ENCODE peak calls at places on chromosomes 6 and 20, in six cellular contexts. One of them, this sample, is unnamed.

GRCh38 chr20:33081411-33082154 is 2.1 kb downstream of the BPIFB4 start:
- DNase-seq in mesendoderm: no peak
- DNase-seq in upper lobe of right lung: no peak
- DNase-seq in right lobe of liver: no peak
- DNase-seq in effector memory CD4-positive, alpha-beta T cell: no peak
- DNase-seq in CD4-positive, CD25-positive, alpha-beta regulatory T cell: no peak
- DNase-seq in this sample: no peak

GRCh38 chr20:49843770-49844169 is 31.1 kb downstream of the SLC9A8 start:
- DNase-seq in mesendoderm: no peak
- DNase-seq in upper lobe of right lung: no peak
- DNase-seq in right lobe of liver: no peak
- DNase-seq in effector memory CD4-positive, alpha-beta T cell: no peak
- DNase-seq in CD4-positive, CD25-positive, alpha-beta regulatory T cell: no peak
- DNase-seq in this sample: no peak

GRCh38 chr6:161228911-161229591 is 44.8 kb downstream of the AGPAT4 start:
- DNase-seq in mesendoderm: peak
- DNase-seq in upper lobe of right lung: no peak
- DNase-seq in right lobe of liver: no peak
- DNase-seq in effector memory CD4-positive, alpha-beta T cell: no peak
- DNase-seq in CD4-positive, CD25-positive, alpha-beta regulatory T cell: no peak
- DNase-seq in this sample: no peak

GRCh38 chr20:11267131-11267761 is 593.4 kb upstream of the JAG1 start:
- DNase-seq in mesendoderm: peak
- DNase-seq in upper lobe of right lung: no peak
- DNase-seq in right lobe of liver: no peak
- DNase-seq in effector memory CD4-positive, alpha-beta T cell: no peak
- DNase-seq in CD4-positive, CD25-positive, alpha-beta regulatory T cell: no peak
- DNase-seq in this sample: peak

GRCh38 chr20:16189371-16189770 is 383.9 kb downstream of the KIF16B start:
- DNase-seq in mesendoderm: peak
- DNase-seq in upper lobe of right lung: no peak
- DNase-seq in right lobe of liver: no peak
- DNase-seq in effector memory CD4-positive, alpha-beta T cell: no peak
- DNase-seq in CD4-positive, CD25-positive, alpha-beta regulatory T cell: no peak
- DNase-seq in this sample: no peak

GRCh38 chr6:130593948-130594347 is 228.1 kb downstream of the TMEM200A start:
- DNase-seq in mesendoderm: no peak
- DNase-seq in upper lobe of right lung: no peak
- DNase-seq in right lobe of liver: no peak
- DNase-seq in effector memory CD4-positive, alpha-beta T cell: no peak
- DNase-seq in CD4-positive, CD25-positive, alpha-beta regulatory T cell: no peak
- DNase-seq in this sample: no peak

GRCh38 chr6:30483677-30484279 is 5.5 kb upstream of the HLA-E start:
- DNase-seq in mesendoderm: peak
- DNase-seq in upper lobe of right lung: no peak
- DNase-seq in right lobe of liver: no peak
- DNase-seq in effector memory CD4-positive, alpha-beta T cell: no peak
- DNase-seq in CD4-positive, CD25-positive, alpha-beta regulatory T cell: peak
- DNase-seq in this sample: no peak

GRCh38 chr6:138590796-138591709 is 91.8 kb upstream of the NHSL1 start:
- DNase-seq in mesendoderm: peak
- DNase-seq in upper lobe of right lung: no peak
- DNase-seq in right lobe of liver: peak
- DNase-seq in effector memory CD4-positive, alpha-beta T cell: no peak
- DNase-seq in CD4-positive, CD25-positive, alpha-beta regulatory T cell: peak
- DNase-seq in this sample: peak

GRCh38 chr20:43541214-43541613 is 17.6 kb upstream of the SGK2 start:
- DNase-seq in mesendoderm: no peak
- DNase-seq in upper lobe of right lung: no peak
- DNase-seq in right lobe of liver: no peak
- DNase-seq in effector memory CD4-positive, alpha-beta T cell: no peak
- DNase-seq in CD4-positive, CD25-positive, alpha-beta regulatory T cell: no peak
- DNase-seq in this sample: no peak

GRCh38 chr6:43584892-43585570 is 9.0 kb downstream of the POLH start:
- DNase-seq in mesendoderm: no peak
- DNase-seq in upper lobe of right lung: no peak
- DNase-seq in right lobe of liver: no peak
- DNase-seq in effector memory CD4-positive, alpha-beta T cell: no peak
- DNase-seq in CD4-positive, CD25-positive, alpha-beta regulatory T cell: peak
- DNase-seq in this sample: no peak

GRCh38 chr20:38446441-38447209 is 11.5 kb upstream of the SNHG17 start:
- DNase-seq in mesendoderm: peak
- DNase-seq in upper lobe of right lung: peak
- DNase-seq in right lobe of liver: peak
- DNase-seq in effector memory CD4-positive, alpha-beta T cell: peak
- DNase-seq in CD4-positive, CD25-positive, alpha-beta regulatory T cell: peak
- DNase-seq in this sample: peak

GRCh38 chr20:38447251-38447661 is 12.1 kb upstream of the SNHG17 start:
- DNase-seq in mesendoderm: no peak
- DNase-seq in upper lobe of right lung: no peak
- DNase-seq in right lobe of liver: no peak
- DNase-seq in effector memory CD4-positive, alpha-beta T cell: no peak
- DNase-seq in CD4-positive, CD25-positive, alpha-beta regulatory T cell: no peak
- DNase-seq in this sample: no peak

GRCh38 chr20:38447931-38448675 is 13.0 kb upstream of the SNHG17 start:
- DNase-seq in mesendoderm: peak
- DNase-seq in upper lobe of right lung: no peak
- DNase-seq in right lobe of liver: peak
- DNase-seq in effector memory CD4-positive, alpha-beta T cell: no peak
- DNase-seq in CD4-positive, CD25-positive, alpha-beta regulatory T cell: no peak
- DNase-seq in this sample: no peak

GRCh38 chr20:38445402-38445801 is 10.3 kb upstream of the SNHG17 start:
- DNase-seq in mesendoderm: no peak
- DNase-seq in upper lobe of right lung: no peak
- DNase-seq in right lobe of liver: no peak
- DNase-seq in effector memory CD4-positive, alpha-beta T cell: no peak
- DNase-seq in CD4-positive, CD25-positive, alpha-beta regulatory T cell: no peak
- DNase-seq in this sample: no peak

DNA sequence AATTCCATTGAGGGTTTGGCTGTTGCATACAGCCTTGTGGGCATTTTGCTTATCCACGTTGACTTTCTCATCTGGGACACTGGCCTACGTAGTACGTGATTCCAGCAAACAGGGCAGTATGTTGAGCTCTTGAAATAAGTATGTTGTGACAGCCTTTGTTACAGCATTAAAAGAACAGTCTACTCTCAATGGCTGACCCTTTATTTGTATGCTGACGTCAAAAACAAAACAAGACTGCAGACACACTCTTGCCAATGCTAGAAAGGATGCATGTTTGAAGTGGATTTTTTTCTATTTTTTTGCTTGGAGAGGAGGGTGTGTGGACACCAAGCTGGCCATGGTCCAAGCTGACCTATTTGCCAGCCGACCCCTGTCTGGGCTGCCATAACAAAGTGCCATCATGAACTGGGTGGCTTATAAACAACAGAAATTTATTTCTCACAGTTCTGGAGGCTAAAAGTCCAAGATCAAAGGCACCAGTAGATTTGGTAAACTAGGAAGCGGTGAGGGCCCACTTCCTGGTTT is 10.8 kb upstream of the SNHG17 start:
- DNase-seq in mesendoderm: no peak
- DNase-seq in upper lobe of right lung: no peak
- DNase-seq in right lobe of liver: no peak
- DNase-seq in effector memory CD4-positive, alpha-beta T cell: no peak
- DNase-seq in CD4-positive, CD25-positive, alpha-beta regulatory T cell: no peak
- DNase-seq in this sample: no peak
- H3K27ac ChIP-seq in mesendoderm: no peak
- H3K27ac ChIP-seq in upper lobe of right lung: peak
- H3K27ac ChIP-seq in right lobe of liver: no peak
- H3K27ac ChIP-seq in effector memory CD4-positive, alpha-beta T cell: no peak
- H3K27ac ChIP-seq in CD4-positive, CD25-positive, alpha-beta regulatory T cell: peak
- H3K27ac ChIP-seq in this sample: no peak

DNA sequence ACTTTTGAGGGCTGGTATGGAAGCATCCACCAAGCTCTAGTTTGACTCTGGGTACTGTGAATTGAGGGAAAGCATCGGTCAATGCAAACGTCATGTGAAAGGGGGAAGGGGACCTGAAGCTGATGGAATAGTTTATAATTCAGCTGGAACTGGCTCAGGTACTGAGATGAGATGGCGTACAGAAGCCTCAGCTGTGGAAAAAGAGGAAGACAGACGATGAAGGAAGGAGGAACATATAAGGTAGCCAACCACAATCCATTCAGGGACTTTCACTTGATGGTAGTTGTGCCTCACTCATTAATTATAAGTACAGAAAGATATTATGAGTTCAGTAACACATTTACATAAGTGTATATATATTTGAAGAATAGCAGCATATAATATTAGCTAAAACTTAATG is 2.7 kb downstream of the CALHM5 start:
- DNase-seq in mesendoderm: no peak
- DNase-seq in upper lobe of right lung: no peak
- DNase-seq in right lobe of liver: no peak
- DNase-seq in effector memory CD4-positive, alpha-beta T cell: no peak
- DNase-seq in CD4-positive, CD25-positive, alpha-beta regulatory T cell: no peak
- DNase-seq in this sample: no peak
- H3K4me3 ChIP-seq in mesendoderm: no peak
- H3K4me3 ChIP-seq in upper lobe of right lung: no peak
- H3K4me3 ChIP-seq in right lobe of liver: no peak
- H3K4me3 ChIP-seq in effector memory CD4-positive, alpha-beta T cell: no peak
- H3K4me3 ChIP-seq in CD4-positive, CD25-positive, alpha-beta regulatory T cell: no peak
- H3K4me3 ChIP-seq in this sample: no peak

GRCh38 chr6:10554826-10555225 is 33.7 kb downstream of the GCNT2 start:
- DNase-seq in mesendoderm: no peak
- DNase-seq in upper lobe of right lung: no peak
- DNase-seq in right lobe of liver: no peak
- DNase-seq in effector memory CD4-positive, alpha-beta T cell: no peak
- DNase-seq in CD4-positive, CD25-positive, alpha-beta regulatory T cell: no peak
- DNase-seq in this sample: no peak

GRCh38 chr6:10557886-10558285 is 36.7 kb downstream of the GCNT2 start:
- DNase-seq in mesendoderm: no peak
- DNase-seq in upper lobe of right lung: no peak
- DNase-seq in right lobe of liver: no peak
- DNase-seq in effector memory CD4-positive, alpha-beta T cell: no peak
- DNase-seq in CD4-positive, CD25-positive, alpha-beta regulatory T cell: no peak
- DNase-seq in this sample: no peak

GRCh38 chr6:10558575-10558974 is 37.4 kb downstream of the GCNT2 start:
- DNase-seq in mesendoderm: peak
- DNase-seq in upper lobe of right lung: no peak
- DNase-seq in right lobe of liver: no peak
- DNase-seq in effector memory CD4-positive, alpha-beta T cell: no peak
- DNase-seq in CD4-positive, CD25-positive, alpha-beta regulatory T cell: no peak
- DNase-seq in this sample: no peak

GRCh38 chr6:10555625-10556309 is 34.6 kb downstream of the GCNT2 start:
- DNase-seq in mesendoderm: peak
- DNase-seq in upper lobe of right lung: no peak
- DNase-seq in right lobe of liver: peak
- DNase-seq in effector memory CD4-positive, alpha-beta T cell: no peak
- DNase-seq in CD4-positive, CD25-positive, alpha-beta regulatory T cell: no peak
- DNase-seq in this sample: peak

GRCh38 chr6:10556496-10557391 is 35.6 kb downstream of the GCNT2 start:
- DNase-seq in mesendoderm: no peak
- DNase-seq in upper lobe of right lung: no peak
- DNase-seq in right lobe of liver: no peak
- DNase-seq in effector memory CD4-positive, alpha-beta T cell: no peak
- DNase-seq in CD4-positive, CD25-positive, alpha-beta regulatory T cell: no peak
- DNase-seq in this sample: no peak
- H3K27ac ChIP-seq in mesendoderm: no peak
- H3K27ac ChIP-seq in upper lobe of right lung: no peak
- H3K27ac ChIP-seq in right lobe of liver: peak
- H3K27ac ChIP-seq in effector memory CD4-positive, alpha-beta T cell: no peak
- H3K27ac ChIP-seq in CD4-positive, CD25-positive, alpha-beta regulatory T cell: no peak
- H3K27ac ChIP-seq in this sample: no peak

GRCh38 chr6:34530753-34531365 is 25.3 kb downstream of the SPDEF start:
- DNase-seq in mesendoderm: no peak
- DNase-seq in upper lobe of right lung: no peak
- DNase-seq in right lobe of liver: no peak
- DNase-seq in effector memory CD4-positive, alpha-beta T cell: no peak
- DNase-seq in CD4-positive, CD25-positive, alpha-beta regulatory T cell: no peak
- DNase-seq in this sample: peak
- H3K4me3 ChIP-seq in mesendoderm: no peak
- H3K4me3 ChIP-seq in upper lobe of right lung: no peak
- H3K4me3 ChIP-seq in right lobe of liver: no peak
- H3K4me3 ChIP-seq in effector memory CD4-positive, alpha-beta T cell: no peak
- H3K4me3 ChIP-seq in CD4-positive, CD25-positive, alpha-beta regulatory T cell: no peak
- H3K4me3 ChIP-seq in this sample: no peak

GRCh38 chr6:4010035-4010434 is 68.9 kb downstream of the FAM217A start:
- DNase-seq in mesendoderm: no peak
- DNase-seq in upper lobe of right lung: no peak
- DNase-seq in right lobe of liver: no peak
- DNase-seq in effector memory CD4-positive, alpha-beta T cell: no peak
- DNase-seq in CD4-positive, CD25-positive, alpha-beta regulatory T cell: no peak
- DNase-seq in this sample: no peak

GRCh38 chr6:4009486-4009885 is 69.5 kb downstream of the FAM217A start:
- DNase-seq in mesendoderm: no peak
- DNase-seq in upper lobe of right lung: no peak
- DNase-seq in right lobe of liver: no peak
- DNase-seq in effector memory CD4-positive, alpha-beta T cell: no peak
- DNase-seq in CD4-positive, CD25-positive, alpha-beta regulatory T cell: no peak
- DNase-seq in this sample: no peak

GRCh38 chr6:4004249-4004648 is 74.7 kb downstream of the FAM217A start:
- DNase-seq in mesendoderm: peak
- DNase-seq in upper lobe of right lung: no peak
- DNase-seq in right lobe of liver: no peak
- DNase-seq in effector memory CD4-positive, alpha-beta T cell: no peak
- DNase-seq in CD4-positive, CD25-positive, alpha-beta regulatory T cell: no peak
- DNase-seq in this sample: no peak

GRCh38 chr6:4010682-4011081 is 68.3 kb downstream of the FAM217A start:
- DNase-seq in mesendoderm: no peak
- DNase-seq in upper lobe of right lung: no peak
- DNase-seq in right lobe of liver: no peak
- DNase-seq in effector memory CD4-positive, alpha-beta T cell: no peak
- DNase-seq in CD4-positive, CD25-positive, alpha-beta regulatory T cell: no peak
- DNase-seq in this sample: no peak

GRCh38 chr6:4008324-4009047 is 70.5 kb downstream of the FAM217A start:
- DNase-seq in mesendoderm: peak
- DNase-seq in upper lobe of right lung: no peak
- DNase-seq in right lobe of liver: no peak
- DNase-seq in effector memory CD4-positive, alpha-beta T cell: no peak
- DNase-seq in CD4-positive, CD25-positive, alpha-beta regulatory T cell: peak
- DNase-seq in this sample: no peak
- H3K27ac ChIP-seq in mesendoderm: no peak
- H3K27ac ChIP-seq in upper lobe of right lung: peak
- H3K27ac ChIP-seq in right lobe of liver: peak
- H3K27ac ChIP-seq in effector memory CD4-positive, alpha-beta T cell: no peak
- H3K27ac ChIP-seq in CD4-positive, CD25-positive, alpha-beta regulatory T cell: no peak
- H3K27ac ChIP-seq in this sample: no peak

GRCh38 chr6:33746651-33747100 is at the start of gene IP6K3:
- DNase-seq in mesendoderm: no peak
- DNase-seq in upper lobe of right lung: no peak
- DNase-seq in right lobe of liver: peak
- DNase-seq in effector memory CD4-positive, alpha-beta T cell: no peak
- DNase-seq in CD4-positive, CD25-positive, alpha-beta regulatory T cell: no peak
- DNase-seq in this sample: no peak
- H3K4me3 ChIP-seq in mesendoderm: no peak
- H3K4me3 ChIP-seq in upper lobe of right lung: peak
- H3K4me3 ChIP-seq in right lobe of liver: peak
- H3K4me3 ChIP-seq in effector memory CD4-positive, alpha-beta T cell: no peak
- H3K4me3 ChIP-seq in CD4-positive, CD25-positive, alpha-beta regulatory T cell: no peak
- H3K4me3 ChIP-seq in this sample: no peak

GRCh38 chr6:38310061-38310460 is 329.7 kb downstream of the BTBD9 start:
- DNase-seq in mesendoderm: peak
- DNase-seq in upper lobe of right lung: no peak
- DNase-seq in right lobe of liver: no peak
- DNase-seq in effector memory CD4-positive, alpha-beta T cell: no peak
- DNase-seq in CD4-positive, CD25-positive, alpha-beta regulatory T cell: no peak
- DNase-seq in this sample: no peak
- H3K27ac ChIP-seq in mesendoderm: peak
- H3K27ac ChIP-seq in upper lobe of right lung: no peak
- H3K27ac ChIP-seq in right lobe of liver: no peak
- H3K27ac ChIP-seq in effector memory CD4-positive, alpha-beta T cell: no peak
- H3K27ac ChIP-seq in CD4-positive, CD25-positive, alpha-beta regulatory T cell: no peak
- H3K27ac ChIP-seq in this sample: no peak